ENCODE peak calls at places on chromosomes 11 and 22, in four cellular contexts. N is H9, Q is breast epithelium, C is A549. D is an unnamed sample.

GRCh38 chr11:117095301-117096139 is 2.7 kb downstream of the SIK3 start:
- DNase-seq in Q (no peak), C (no peak), N (no peak), D (no peak)

GRCh38 chr22:32204211-32204855 is 540 bp downstream of the RFPL2 start:
- DNase-seq in Q (no peak), N (peak; percentile 66), C (peak; percentile 36), D (no peak)

GRCh38 chr11:67600324-67601029 is 6.3 kb upstream of the NDUFV1 start:
- DNase-seq in C (no peak), Q (no peak), N (no peak), D (no peak)

GRCh38 chr11:86941077-86941870 is 13.9 kb downstream of the FZD4 start:
- DNase-seq in Q (no peak), N (no peak), C (no peak), D (no peak)

GRCh38 chr22:47352920-47353700 is 590.7 kb downstream of the TBC1D22A start:
- DNase-seq in N (no peak), C (no peak), Q (no peak), D (no peak)

GRCh38 chr11:100687032-100687629 is at the start of gene ARHGAP42:
- DNase-seq in N (peak; percentile 91), C (peak; percentile 74), Q (no peak), D (no peak)

GRCh38 chr11:133714471-133715375 is 130.6 kb downstream of the SPATA19 start:
- DNase-seq in Q (no peak), C (no peak), N (no peak), D (no peak)

GRCh38 chr22:39894554-39895092 is 1.1 kb upstream of the ENTHD1 start:
- DNase-seq in C (no peak), N (no peak), Q (no peak), D (no peak)

GRCh38 chr22:47110817-47111443 is 348.5 kb downstream of the TBC1D22A start:
- DNase-seq in Q (no peak), C (no peak), N (no peak), D (no peak)

GRCh38 chr22:48752451-48753380 is 1075.0 kb downstream of the BRD1 start:
- DNase-seq in Q (no peak), N (peak; percentile 30), C (no peak), D (no peak)

DNA sequence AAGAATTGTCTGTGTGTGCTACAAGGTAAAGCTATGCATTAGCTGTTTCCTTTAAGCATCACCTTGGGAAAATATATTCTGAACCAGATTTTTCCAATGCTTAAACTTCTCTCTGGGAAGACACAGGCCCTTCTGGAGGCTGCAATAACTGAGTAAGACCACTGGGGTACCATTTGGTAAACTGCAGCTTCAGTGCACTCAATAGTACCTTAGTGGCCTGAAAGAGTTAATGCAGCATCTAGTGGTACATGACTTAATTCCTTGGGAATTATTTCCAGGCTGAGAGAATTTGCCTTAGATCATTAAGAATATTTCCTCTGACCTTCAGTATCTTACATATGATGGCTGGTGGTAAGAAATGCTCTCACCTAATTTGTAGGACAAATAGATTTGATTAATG is 727.4 kb downstream of the DLG2 start:
- DNase-seq in Q (no peak), C (peak; percentile 43), N (peak; percentile 44), D (no peak)
- TF ChIP-seq CTCF in Q (no peak), C (no peak), N (peak; percentile 80), D (no peak)

GRCh38 chr11:2714871-2715270 is 15.1 kb upstream of the KCNQ1OT1 start:
- DNase-seq in C (no peak), Q (no peak), N (no peak), D (no peak)
- TF ChIP-seq CTCF in C (no peak), Q (no peak), N (no peak), D (no peak)

DNA sequence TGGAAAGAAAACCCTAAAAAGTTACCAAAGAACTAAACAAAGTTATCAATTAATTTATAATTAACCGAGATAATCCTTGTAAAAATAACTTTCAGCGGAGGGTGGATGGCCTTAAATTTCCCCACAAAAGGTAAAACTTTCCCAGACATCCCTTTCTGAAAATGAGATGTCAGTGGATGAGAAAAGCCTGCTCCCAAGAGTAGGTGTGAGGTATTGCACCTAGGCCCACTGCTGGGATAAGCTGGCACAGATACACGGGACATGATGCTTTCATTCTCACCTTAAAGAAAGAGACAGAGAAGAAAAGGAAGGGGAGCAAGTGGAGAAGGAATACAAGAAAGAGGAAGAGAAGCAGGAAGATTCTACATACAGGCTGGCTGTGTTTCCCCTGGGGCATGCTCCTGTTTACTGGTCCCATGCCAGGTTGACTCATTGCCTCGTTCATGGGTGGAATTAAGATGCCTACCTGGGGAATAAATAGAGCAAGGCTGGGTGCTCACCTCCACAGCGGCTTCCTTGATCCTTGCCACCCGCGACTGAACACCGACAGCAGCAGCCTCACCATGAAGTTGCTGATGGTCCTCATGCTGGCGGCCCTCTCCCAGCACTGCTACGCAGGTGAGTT is at the start of gene SCGB2A2:
- DNase-seq in Q (peak; percentile 63), N (no peak), C (no peak), D (peak; percentile 18)
- TF ChIP-seq CTCF in Q (peak; percentile 49), N (peak; percentile 66), C (peak; percentile 15), D (peak; percentile 68)

DNA sequence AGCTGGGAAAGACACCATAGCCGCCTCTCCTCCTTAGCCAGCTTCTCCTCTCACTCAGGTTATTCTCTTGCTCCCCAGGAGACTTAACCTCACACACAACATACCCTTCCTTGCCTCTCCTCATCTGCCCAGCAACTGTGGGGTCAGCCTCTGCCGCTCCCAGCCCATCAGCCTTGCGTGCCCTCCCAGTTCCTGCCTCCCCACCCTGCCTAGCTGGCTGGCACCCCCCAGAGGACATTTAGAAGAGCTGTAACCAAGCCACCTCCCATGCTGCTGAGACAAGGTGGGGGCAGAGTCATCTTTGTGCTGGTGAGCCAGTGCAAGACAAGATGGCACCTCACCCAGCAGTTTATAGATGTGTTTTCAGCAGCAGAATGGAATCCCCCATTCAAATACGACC is 38.2 kb downstream of the TOM1 start:
- DNase-seq in N (peak; percentile 48), C (no peak), Q (no peak), D (no peak)
- TF ChIP-seq CTCF in N (peak; percentile 31), C (no peak), Q (no peak), D (no peak)

GRCh38 chr22:37098976-37099577 is 10.4 kb downstream of the TMPRSS6 start:
- DNase-seq in Q (no peak), C (no peak), N (peak; percentile 62), D (no peak)
- TF ChIP-seq CTCF in Q (no peak), C (no peak), N (peak; percentile 60), D (peak; percentile 7)

GRCh38 chr11:30960387-30960992 is 374.3 kb upstream of the MPPED2 start:
- DNase-seq in N (no peak), C (peak; percentile 75), Q (no peak), D (peak; percentile 52)
- TF ChIP-seq CTCF in N (peak; percentile 82), C (peak; percentile 83), Q (no peak), D (peak; percentile 87)

GRCh38 chr11:18270102-18270501 is 4.0 kb downstream of the SAA1 start:
- DNase-seq in Q (no peak), C (no peak), N (no peak), D (no peak)
- TF ChIP-seq CTCF in Q (no peak), C (no peak), N (peak; percentile 30), D (peak; percentile 28)

GRCh38 chr11:128532016-128532570 is 55.3 kb downstream of the ETS1 start:
- DNase-seq in Q (no peak), C (no peak), N (no peak), D (no peak)
- TF ChIP-seq CTCF in Q (no peak), C (no peak), N (no peak), D (no peak)

GRCh38 chr22:22870577-22871398 is 16.8 kb upstream of the IGLL5 start:
- DNase-seq in C (no peak), N (peak; percentile 49), Q (no peak), D (no peak)
- TF ChIP-seq CTCF in C (no peak), N (peak; percentile 55), Q (no peak), D (no peak)

GRCh38 chr22:37571258-37571991 is 8.5 kb downstream of the LGALS2 start:
- DNase-seq in Q (no peak), C (peak; percentile 57), N (no peak), D (no peak)
- TF ChIP-seq CTCF in Q (no peak), C (no peak), N (peak; percentile 16), D (no peak)